ENCODE peak calls at places on chromosomes 5 and 9, in ten cellular contexts. L is HFF-Myc, F is tibial nerve, D is nephron progenitor cell, B is adrenal gland, W is HepG2, J is colonic mucosa, X is activated B cell treated with CpG ODN at 0.5 μM for 24 hours, K is upper lobe of right lung, T is uterus. C is an unnamed sample.

GRCh38 chr9:112119225-112120045 is 55.7 kb downstream of the SUSD1 start:
- DNase-seq in J (peak; percentile 79), L (no peak), K (no peak), T (no peak), F (no peak), W (peak; percentile 99), X (no peak), B (peak; percentile 49), D (no peak), C (no peak)

GRCh38 chr9:111961575-111961974 is 65.0 kb downstream of the UGCG start:
- DNase-seq in D (no peak), J (peak; percentile 35), T (no peak), L (no peak), B (no peak), F (no peak), K (no peak), X (no peak), W (no peak), C (no peak)

GRCh38 chr9:111632695-111633388 is 1.7 kb downstream of the DNAJC25 start:
- DNase-seq in B (no peak), D (no peak), W (no peak), F (no peak), K (no peak), J (peak; percentile 66), T (no peak), L (no peak), X (no peak), C (no peak)

GRCh38 chr5:116571568-116572321 is 2.9 kb downstream of the SEMA6A start:
- DNase-seq in B (peak; percentile 39), L (no peak), K (no peak), D (peak; percentile 9), J (peak; percentile 31), W (peak; percentile 39), T (no peak), F (no peak), X (no peak), C (no peak)

GRCh38 chr5:43313854-43314457 is 744 bp upstream of the HMGCS1 start:
- DNase-seq in B (peak; percentile 24), L (no peak), T (peak; percentile 28), K (no peak), J (peak; percentile 30), D (no peak), F (peak; percentile 7), X (no peak), W (no peak), C (no peak)

GRCh38 chr9:134235366-134235765 is 71.0 kb upstream of the RNU6ATAC start:
- DNase-seq in X (no peak), T (no peak), J (no peak), B (no peak), F (no peak), K (no peak), L (no peak), D (no peak), W (no peak), C (no peak)

GRCh38 chr9:89674667-89675402 is 70.0 kb downstream of the GADD45G start:
- DNase-seq in J (peak; percentile 71), B (peak; percentile 80), T (no peak), K (no peak), W (no peak), F (peak; percentile 36), X (no peak), D (peak; percentile 53), L (no peak), C (no peak)

GRCh38 chr9:131411719-131412681 is 18.1 kb downstream of the PRRC2B start:
- DNase-seq in F (no peak), K (no peak), W (peak; percentile 77), D (no peak), B (no peak), T (no peak), L (no peak), X (no peak), J (no peak), C (no peak)

GRCh38 chr5:103295424-103295823 is 36.9 kb downstream of the MACIR start:
- DNase-seq in L (no peak), K (no peak), B (no peak), T (no peak), D (no peak), W (no peak), J (no peak), F (no peak), X (no peak), C (no peak)

GRCh38 chr5:111271885-111272284 is 47.7 kb downstream of the CAMK4 start:
- DNase-seq in B (no peak), F (no peak), X (no peak), D (no peak), L (no peak), T (no peak), W (no peak), J (no peak), K (no peak), C (no peak)

GRCh38 chr9:121860744-121861143 is 209.3 kb downstream of the DAB2IP start:
- DNase-seq in F (no peak), X (no peak), W (no peak), T (peak; percentile 73), J (no peak), L (peak; percentile 59), B (no peak), K (no peak), D (no peak), C (no peak)

GRCh38 chr9:121862973-121863372 is 211.5 kb downstream of the DAB2IP start:
- DNase-seq in D (no peak), F (no peak), T (no peak), J (no peak), B (no peak), W (no peak), L (no peak), X (no peak), K (no peak), C (no peak)

GRCh38 chr9:121860213-121860612 is 208.8 kb downstream of the DAB2IP start:
- DNase-seq in J (no peak), W (no peak), K (no peak), B (no peak), X (no peak), F (no peak), D (no peak), T (no peak), L (no peak), C (no peak)

GRCh38 chr9:121862371-121862970 is 211.0 kb downstream of the DAB2IP start:
- DNase-seq in J (no peak), F (no peak), D (no peak), W (no peak), T (no peak), B (no peak), K (no peak), L (no peak), X (no peak), C (no peak)

DNA sequence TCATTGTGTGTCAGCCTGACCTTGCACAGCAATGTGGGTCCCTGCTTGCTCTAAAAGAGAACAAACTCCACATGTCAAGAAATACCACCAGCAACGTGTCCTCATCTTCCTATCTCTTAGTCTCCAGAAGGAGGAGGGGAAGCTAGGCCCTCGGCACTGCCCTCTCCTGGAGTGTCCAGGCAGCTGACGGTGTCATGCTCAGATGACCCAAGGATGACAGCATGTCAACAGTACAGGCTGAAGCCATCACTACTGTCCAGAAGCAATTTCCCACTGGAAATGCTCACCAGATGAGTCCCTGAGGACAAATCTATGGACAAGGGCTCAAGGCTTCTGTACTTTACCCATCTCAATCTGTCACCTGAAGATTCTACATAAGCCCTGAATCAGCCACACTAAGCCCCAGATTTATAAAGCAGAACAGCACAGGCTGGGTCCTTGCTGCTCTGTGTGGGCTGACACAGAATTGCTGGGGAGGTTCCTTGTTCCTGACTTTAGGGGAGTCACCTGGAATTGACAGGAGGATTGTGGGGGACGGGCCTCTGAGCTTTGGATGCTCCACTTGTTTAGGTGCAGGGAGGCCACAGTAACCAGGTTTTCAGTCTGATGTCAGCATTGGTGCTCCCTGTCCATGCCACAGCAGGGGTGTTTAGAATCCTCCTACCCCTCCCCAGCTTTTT is 210.2 kb downstream of the DAB2IP start:
- DNase-seq in D (peak; percentile 45), T (peak; percentile 61), X (no peak), L (no peak), K (no peak), B (peak; percentile 71), F (no peak), J (peak; percentile 36), W (peak; percentile 43), C (no peak)
- TF ChIP-seq CTCF in D (peak; percentile 43), T (no peak), X (no peak), L (peak; percentile 59), K (peak; percentile 44), B (peak; percentile 60), F (peak; percentile 13), J (no peak), W (peak; percentile 92), C (no peak)

GRCh38 chr5:139658928-139659667 is 10.9 kb downstream of the CXXC5 start:
- DNase-seq in B (peak; percentile 77), F (no peak), W (no peak), X (no peak), L (no peak), K (peak; percentile 68), D (no peak), T (peak; percentile 63), J (peak; percentile 59), C (no peak)

GRCh38 chr5:139659673-139660072 is 11.5 kb downstream of the CXXC5 start:
- DNase-seq in J (no peak), F (no peak), X (no peak), K (peak; percentile 71), D (peak; percentile 55), L (no peak), W (no peak), T (no peak), B (no peak), C (peak; percentile 77)

GRCh38 chr5:139660105-139660915 is 12.2 kb downstream of the CXXC5 start:
- DNase-seq in X (no peak), K (peak; percentile 91), J (peak; percentile 87), B (peak; percentile 90), L (no peak), W (no peak), T (peak; percentile 62), F (no peak), D (no peak), C (no peak)

GRCh38 chr5:139657363-139658321 is 9.5 kb downstream of the CXXC5 start:
- DNase-seq in L (no peak), W (no peak), X (no peak), T (no peak), B (no peak), F (no peak), D (no peak), J (no peak), K (peak; percentile 65), C (no peak)

GRCh38 chr5:139658501-139658927 is 10.4 kb downstream of the CXXC5 start:
- DNase-seq in W (no peak), L (no peak), D (no peak), B (no peak), J (no peak), X (no peak), F (no peak), T (no peak), K (peak; percentile 77), C (no peak)
- TF ChIP-seq CTCF in W (no peak), L (no peak), D (no peak), B (no peak), J (no peak), X (no peak), F (no peak), T (no peak), K (no peak), C (no peak)

GRCh38 chr9:137514691-137515337 is 35.4 kb downstream of the PNPLA7 start:
- DNase-seq in B (no peak), L (no peak), X (no peak), D (no peak), W (no peak), T (no peak), F (no peak), J (no peak), K (no peak), C (no peak)
- TF ChIP-seq CTCF in B (no peak), L (no peak), X (no peak), D (no peak), W (no peak), T (no peak), F (no peak), J (no peak), K (no peak), C (no peak)

GRCh38 chr5:172452398-172453205 is 1.7 kb downstream of the SH3PXD2B start:
- DNase-seq in L (no peak), D (no peak), J (no peak), X (no peak), B (peak; percentile 75), T (peak; percentile 64), K (no peak), W (no peak), F (peak; percentile 56), C (no peak)
- TF ChIP-seq CTCF in L (no peak), D (no peak), J (no peak), X (no peak), B (no peak), T (peak; percentile 18), K (no peak), W (no peak), F (no peak), C (no peak)